ENCODE peak calls at places on chromosomes 11 and 22, in four cellular contexts. Y is thoracic aorta, J is adrenal gland, W is H1. O is an unnamed sample. For H3K27me3 and H3K4me1, the result is how much of the 10 kb centered on the place peaks cover.

GRCh38 chr22:37529652-37530345 is 10.6 kb upstream of the CARD10 start:
- DNase-seq in J (no peak), W (no peak), Y (no peak), O (peak)

GRCh38 chr11:102794382-102794781 is 3.6 kb downstream of the MMP1 start:
- DNase-seq in J (no peak), Y (no peak), W (peak), O (no peak)

GRCh38 chr11:67652965-67653845 is 2.7 kb upstream of the ACY3 start:
- DNase-seq in J (no peak), W (no peak), Y (no peak), O (no peak)

GRCh38 chr11:9170450-9170849 is 79.1 kb upstream of the SCUBE2 start:
- DNase-seq in J (peak), Y (no peak), W (no peak), O (no peak)

GRCh38 chr11:66789097-66789890 is 53.9 kb upstream of the RCE1 start:
- DNase-seq in Y (no peak), W (no peak), J (no peak), O (peak)

GRCh38 chr11:100576044-100577021 is 110.8 kb upstream of the ARHGAP42 start:
- DNase-seq in J (peak), Y (no peak), W (no peak), O (peak)

GRCh38 chr11:112841719-112842118 is 119.5 kb upstream of the NCAM1 start:
- DNase-seq in W (peak), Y (no peak), J (no peak), O (no peak)

GRCh38 chr11:32231909-32232493 is 141.1 kb downstream of the RCN1 start:
- DNase-seq in W (peak), J (no peak), Y (no peak), O (peak)

GRCh38 chr22:50220603-50221409 is 20.0 kb downstream of the SELENOO start:
- DNase-seq in W (no peak), Y (no peak), J (no peak), O (no peak)

GRCh38 chr22:23133922-23134321 is 7.9 kb downstream of the RSPH14 start:
- DNase-seq in Y (no peak), W (no peak), J (no peak), O (no peak)

GRCh38 chr11:130553306-130553705 is 104.9 kb downstream of the ADAMTS15 start:
- DNase-seq in J (no peak), Y (no peak), W (no peak), O (no peak)

GRCh38 chr11:109733245-109733644 is 311.3 kb downstream of the C11orf87 start:
- DNase-seq in W (no peak), Y (no peak), J (no peak), O (no peak)

GRCh38 chr11:109734602-109735001 is 312.6 kb downstream of the C11orf87 start:
- DNase-seq in W (no peak), J (no peak), Y (no peak), O (no peak)

GRCh38 chr11:109730669-109731068 is 308.7 kb downstream of the C11orf87 start:
- DNase-seq in Y (no peak), J (no peak), W (no peak), O (no peak)

GRCh38 chr11:109729761-109730160 is 307.8 kb downstream of the C11orf87 start:
- DNase-seq in J (no peak), Y (no peak), W (no peak), O (no peak)

GRCh38 chr11:109731451-109731850 is 309.5 kb downstream of the C11orf87 start:
- DNase-seq in J (no peak), W (no peak), Y (no peak), O (no peak)
- H3K27me3 ChIP-seq in J (under half), W (under half), Y (under half), O (under half)

DNA sequence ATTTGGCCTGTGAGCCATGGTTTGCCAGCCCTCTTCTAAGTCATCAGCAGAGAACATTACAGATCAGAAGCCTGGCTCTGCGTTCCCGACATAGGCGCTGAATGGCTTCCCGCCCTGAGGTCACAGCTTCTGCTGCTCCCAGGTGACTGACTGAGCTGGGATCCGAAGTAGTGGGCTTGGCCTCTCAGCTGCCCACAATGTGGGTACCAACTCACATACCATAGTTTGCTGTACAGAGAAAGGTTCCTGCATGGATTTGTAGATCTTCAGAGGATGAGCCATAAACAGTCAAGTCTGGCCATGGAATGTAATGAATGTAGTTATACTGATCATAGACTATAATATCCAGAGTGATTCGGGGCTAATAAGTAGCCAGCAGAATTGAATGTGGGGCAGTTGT is 42.6 kb downstream of the TEAD1 start:
- DNase-seq in W (no peak), Y (no peak), J (no peak), O (no peak)
- H3K4me1 ChIP-seq in W (under half), Y (under half), J (under half), O (under half)

GRCh38 chr11:133948711-133949110 is 8.1 kb downstream of the IGSF9B start:
- DNase-seq in Y (no peak), J (no peak), W (no peak), O (no peak)
- H3K27me3 ChIP-seq in Y (under half), J (under half), W (under half), O (under half)

GRCh38 chr11:46364056-46364455 is 16.8 kb downstream of the DGKZ start:
- DNase-seq in W (no peak), Y (no peak), J (no peak), O (no peak)

GRCh38 chr11:46363455-46363920 is 16.2 kb downstream of the DGKZ start:
- DNase-seq in Y (no peak), J (peak), W (no peak), O (no peak)

GRCh38 chr11:46361283-46362145 is 14.3 kb downstream of the DGKZ start:
- DNase-seq in J (peak), W (no peak), Y (no peak), O (no peak)

GRCh38 chr11:46362146-46363030 is 15.1 kb downstream of the DGKZ start:
- DNase-seq in J (no peak), W (no peak), Y (no peak), O (no peak)

GRCh38 chr11:46363031-46363407 is 15.8 kb downstream of the DGKZ start:
- DNase-seq in Y (no peak), W (no peak), J (peak), O (no peak)
- H3K4me1 ChIP-seq in Y (under half), W (under half), J (under half), O (under half)

GRCh38 chr22:19763141-19764049 is 2.8 kb downstream of the TBX1 start:
- DNase-seq in W (peak), J (no peak), Y (no peak), O (peak)
- H3K27me3 ChIP-seq in W (half or more), J (half or more), Y (under half), O (under half)

GRCh38 chr22:48047722-48048500 is 1285.5 kb downstream of the TBC1D22A start:
- DNase-seq in J (no peak), W (peak), Y (no peak), O (no peak)

GRCh38 chr22:48044484-48045060 is 1282.1 kb downstream of the TBC1D22A start:
- DNase-seq in J (no peak), W (peak), Y (no peak), O (no peak)

GRCh38 chr22:48045369-48045768 is 1282.9 kb downstream of the TBC1D22A start:
- DNase-seq in W (no peak), Y (no peak), J (no peak), O (no peak)

GRCh38 chr22:48039326-48039725 is 1276.9 kb downstream of the TBC1D22A start:
- DNase-seq in W (no peak), J (no peak), Y (no peak), O (no peak)

DNA sequence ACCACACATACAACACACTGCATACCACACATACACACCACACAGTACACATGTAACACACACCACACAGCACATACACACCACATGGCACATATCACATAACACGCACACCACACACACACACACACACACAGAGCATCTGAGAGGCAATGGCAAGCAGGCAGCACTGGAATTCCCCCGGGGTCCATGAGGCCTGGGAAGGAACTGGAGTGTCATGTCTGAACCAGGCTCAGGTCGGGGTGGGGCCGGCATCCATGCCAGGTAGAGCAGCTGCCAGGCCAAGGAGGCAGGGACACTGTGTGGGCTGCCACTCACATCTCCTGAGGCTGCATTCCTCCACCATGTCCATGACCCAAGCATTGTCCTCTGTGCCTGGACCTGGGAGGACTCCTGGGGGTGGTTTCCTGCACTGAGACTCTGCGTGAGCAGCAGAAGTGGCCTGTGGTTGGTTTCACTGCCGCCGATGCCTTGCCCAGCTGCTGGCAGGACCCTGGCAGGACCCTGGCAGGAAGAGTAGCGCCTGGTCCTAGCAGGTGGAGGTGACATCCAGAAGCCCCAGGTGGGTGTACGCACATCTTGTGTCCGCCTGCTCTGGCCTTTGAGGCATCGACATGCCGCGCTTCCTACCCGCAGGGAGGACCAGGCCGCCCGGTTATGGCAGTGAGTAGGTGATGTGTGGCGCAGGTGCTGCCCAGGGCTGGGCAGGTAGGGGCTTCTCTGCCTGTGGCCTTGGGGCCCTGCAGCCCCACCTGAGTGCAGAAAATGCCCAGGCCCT is 1280.4 kb downstream of the TBC1D22A start:
- DNase-seq in Y (no peak), W (no peak), J (no peak), O (no peak)
- H3K4me1 ChIP-seq in Y (under half), W (under half), J (under half), O (under half)

GRCh38 chr11:14237333-14237988 is 121.5 kb downstream of the RRAS2 start:
- DNase-seq in J (no peak), Y (no peak), W (no peak), O (no peak)
- H3K27me3 ChIP-seq in J (under half), Y (under half), W (under half), O (under half)

DNA sequence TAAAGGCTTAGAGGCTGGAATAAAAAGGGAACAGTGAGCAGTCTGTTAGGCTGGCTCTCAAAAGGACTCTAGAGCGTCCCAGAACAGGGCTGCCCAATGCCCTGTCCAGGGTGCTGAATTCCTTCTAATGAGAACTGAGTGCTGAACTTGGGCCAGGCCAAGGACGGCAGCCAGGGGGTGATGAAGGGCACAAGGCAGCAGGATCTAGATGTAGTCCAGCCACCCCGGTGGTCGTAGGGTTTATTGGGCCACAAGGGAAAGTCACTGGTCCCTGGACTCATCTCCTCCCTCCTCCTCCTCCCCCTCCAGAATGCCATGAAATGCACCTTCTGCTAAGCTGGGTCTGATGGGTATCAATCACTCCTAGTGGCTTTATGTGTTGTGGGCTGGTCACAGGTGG is 19.2 kb downstream of the NPTXR start:
- DNase-seq in J (peak), Y (no peak), W (peak), O (peak)
- H3K4me1 ChIP-seq in J (under half), Y (under half), W (under half), O (under half)

DNA sequence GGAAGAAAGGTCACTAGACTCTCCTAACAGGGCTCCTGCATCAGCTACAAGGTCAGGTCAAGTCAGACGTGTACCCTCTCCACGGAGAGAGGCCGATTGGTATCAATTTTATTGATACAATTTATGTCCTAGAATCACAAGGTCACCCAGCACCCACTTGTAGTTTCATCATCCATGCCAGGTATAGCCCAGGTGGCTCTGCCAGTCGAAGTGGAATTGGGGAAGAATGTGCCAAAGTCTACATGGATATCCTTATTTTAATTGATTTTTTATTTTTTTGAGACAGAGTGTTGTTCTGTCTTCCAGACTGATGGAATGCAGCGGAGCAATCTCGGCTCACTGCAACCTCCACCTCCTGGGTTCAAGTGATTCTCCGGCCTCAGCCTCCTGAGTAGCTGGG is 334.1 kb downstream of the SHANK2 start:
- DNase-seq in W (no peak), J (no peak), Y (no peak), O (no peak)
- H3K27me3 ChIP-seq in W (under half), J (under half), Y (under half), O (under half)

O was measured in small intestine.